ENCODE peak calls at places on chromosomes 16 and 17, in four cellular contexts. One of them, this sample, is unnamed.

GRCh38 chr16:89051521-89052166 is 42.0 kb upstream of the ACSF3 start:
- DNase-seq in AG04450: no peak
- DNase-seq in NB4: no peak
- DNase-seq in HFF-Myc: no peak
- DNase-seq in this sample: no peak

GRCh38 chr16:55384848-55385247 is 60.8 kb downstream of the IRX6 start:
- DNase-seq in AG04450: no peak
- DNase-seq in HFF-Myc: no peak
- DNase-seq in NB4: no peak
- DNase-seq in this sample: no peak

GRCh38 chr17:57612202-57613071 is 132.7 kb downstream of the CCDC182 start:
- DNase-seq in HFF-Myc: no peak
- DNase-seq in NB4: no peak
- DNase-seq in AG04450: no peak
- DNase-seq in this sample: no peak

GRCh38 chr16:3879258-3879886 is 1.1 kb downstream of the CREBBP start:
- DNase-seq in NB4: peak
- DNase-seq in HFF-Myc: no peak
- DNase-seq in AG04450: no peak
- DNase-seq in this sample: no peak

GRCh38 chr16:87667946-87668345 is 65.6 kb downstream of the JPH3 start:
- DNase-seq in HFF-Myc: no peak
- DNase-seq in NB4: no peak
- DNase-seq in AG04450: no peak
- DNase-seq in this sample: no peak

GRCh38 chr16:282944-283744 is at the start of gene PDIA2:
- DNase-seq in NB4: no peak
- DNase-seq in AG04450: no peak
- DNase-seq in HFF-Myc: no peak
- DNase-seq in this sample: no peak

GRCh38 chr16:55651841-55652824 is 3.7 kb upstream of the SLC6A2 start:
- DNase-seq in NB4: peak
- DNase-seq in AG04450: no peak
- DNase-seq in HFF-Myc: no peak
- DNase-seq in this sample: no peak

GRCh38 chr16:48511716-48512115 is 98.3 kb downstream of the N4BP1 start:
- DNase-seq in AG04450: no peak
- DNase-seq in NB4: no peak
- DNase-seq in HFF-Myc: no peak
- DNase-seq in this sample: no peak

GRCh38 chr17:41522301-41523224 is 3.9 kb upstream of the KRT15 start:
- DNase-seq in AG04450: no peak
- DNase-seq in HFF-Myc: no peak
- DNase-seq in NB4: no peak
- DNase-seq in this sample: no peak

GRCh38 chr17:32331243-32332040 is 10.5 kb downstream of the C17orf75 start:
- DNase-seq in NB4: peak
- DNase-seq in AG04450: no peak
- DNase-seq in HFF-Myc: no peak
- DNase-seq in this sample: no peak

GRCh38 chr16:24610421-24610765 is 71.0 kb downstream of the RBBP6 start:
- DNase-seq in NB4: peak
- DNase-seq in AG04450: no peak
- DNase-seq in HFF-Myc: no peak
- DNase-seq in this sample: peak

GRCh38 chr16:86929149-86929871 is 351.0 kb downstream of the FOXL1 start:
- DNase-seq in AG04450: peak
- DNase-seq in NB4: peak
- DNase-seq in HFF-Myc: no peak
- DNase-seq in this sample: peak

GRCh38 chr16:24036614-24037013 is 200.8 kb downstream of the PRKCB start:
- DNase-seq in HFF-Myc: peak
- DNase-seq in AG04450: no peak
- DNase-seq in NB4: peak
- DNase-seq in this sample: peak

GRCh38 chr17:83162035-83162745 is 82.8 kb downstream of the METRNL start:
- DNase-seq in HFF-Myc: no peak
- DNase-seq in NB4: no peak
- DNase-seq in AG04450: no peak
- DNase-seq in this sample: no peak

GRCh38 chr16:14475370-14476139 is 154.5 kb downstream of the PARN start:
- DNase-seq in NB4: no peak
- DNase-seq in AG04450: no peak
- DNase-seq in HFF-Myc: no peak
- DNase-seq in this sample: no peak

GRCh38 chr16:15865742-15866141 is 8.9 kb upstream of the MYH11 start:
- DNase-seq in HFF-Myc: no peak
- DNase-seq in AG04450: no peak
- DNase-seq in NB4: no peak
- DNase-seq in this sample: peak

GRCh38 chr16:28513484-28514181 is 7.0 kb upstream of the IL27 start:
- DNase-seq in NB4: no peak
- DNase-seq in HFF-Myc: no peak
- DNase-seq in AG04450: no peak
- DNase-seq in this sample: no peak

GRCh38 chr17:47895254-47895855 is 681 bp upstream of the SP2 start:
- DNase-seq in HFF-Myc: no peak
- DNase-seq in NB4: peak
- DNase-seq in AG04450: no peak
- DNase-seq in this sample: no peak

GRCh38 chr17:56891751-56892150 is 22.1 kb downstream of the TRIM25 start:
- DNase-seq in NB4: peak
- DNase-seq in HFF-Myc: no peak
- DNase-seq in AG04450: no peak
- DNase-seq in this sample: no peak

GRCh38 chr16:25210758-25211157 is 6.0 kb upstream of the AQP8 start:
- DNase-seq in HFF-Myc: peak
- DNase-seq in NB4: peak
- DNase-seq in AG04450: peak
- DNase-seq in this sample: peak

GRCh38 chr17:80045703-80046102 is 9.3 kb downstream of the CCDC40 start:
- DNase-seq in HFF-Myc: no peak
- DNase-seq in NB4: no peak
- DNase-seq in AG04450: no peak
- DNase-seq in this sample: no peak

GRCh38 chr16:91484-91883 is 13.5 kb downstream of the MPG start:
- DNase-seq in NB4: no peak
- DNase-seq in HFF-Myc: no peak
- DNase-seq in AG04450: no peak
- DNase-seq in this sample: no peak

GRCh38 chr16:23642246-23642774 is 1.0 kb downstream of the DCTN5 start:
- DNase-seq in HFF-Myc: no peak
- DNase-seq in AG04450: no peak
- DNase-seq in NB4: no peak
- DNase-seq in this sample: no peak

DNA sequence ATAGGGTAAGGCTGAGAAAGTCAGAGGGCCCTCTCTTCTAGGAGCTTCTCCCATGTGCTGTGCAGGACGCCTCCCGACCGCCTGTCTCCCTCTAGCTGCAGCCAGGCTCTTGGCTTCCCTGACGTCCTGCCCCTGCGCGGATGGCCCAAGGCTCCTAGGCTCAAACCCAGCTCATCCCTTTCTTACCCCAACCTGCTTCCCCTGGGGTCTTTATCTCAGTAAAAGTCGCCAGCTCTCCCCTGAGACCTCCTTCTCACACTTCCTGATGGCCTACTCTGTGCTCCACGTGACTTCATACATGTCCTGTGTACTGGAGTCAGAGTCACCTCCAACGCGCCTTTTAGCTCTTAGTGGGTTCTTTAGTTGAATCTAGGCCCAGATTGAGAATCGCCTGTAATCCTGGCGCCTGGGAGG is 1.1 kb upstream of the ZNF747 start:
- DNase-seq in HFF-Myc: no peak
- DNase-seq in AG04450: no peak
- DNase-seq in NB4: peak
- DNase-seq in this sample: no peak
- TF ChIP-seq CTCF in HFF-Myc: peak
- TF ChIP-seq CTCF in AG04450: peak
- TF ChIP-seq CTCF in NB4: peak
- TF ChIP-seq CTCF in this sample: peak

GRCh38 chr17:67442787-67443624 is 65.9 kb downstream of the PITPNC1 start:
- DNase-seq in AG04450: no peak
- DNase-seq in HFF-Myc: no peak
- DNase-seq in NB4: no peak
- DNase-seq in this sample: peak
- H3K4me3 ChIP-seq in AG04450: no peak
- H3K4me3 ChIP-seq in HFF-Myc: peak
- H3K4me3 ChIP-seq in NB4: no peak
- H3K4me3 ChIP-seq in this sample: no peak

GRCh38 chr17:14341866-14342265 is 41.0 kb downstream of the HS3ST3B1 start:
- DNase-seq in HFF-Myc: no peak
- DNase-seq in NB4: no peak
- DNase-seq in AG04450: no peak
- DNase-seq in this sample: no peak
- TF ChIP-seq CTCF in HFF-Myc: no peak
- TF ChIP-seq CTCF in NB4: no peak
- TF ChIP-seq CTCF in AG04450: no peak
- TF ChIP-seq CTCF in this sample: no peak

GRCh38 chr16:31475949-31476304 is 4.0 kb downstream of the TGFB1I1 start:
- DNase-seq in AG04450: no peak
- DNase-seq in HFF-Myc: no peak
- DNase-seq in NB4: peak
- DNase-seq in this sample: no peak

GRCh38 chr16:31474173-31474714 is 2.3 kb downstream of the TGFB1I1 start:
- DNase-seq in AG04450: peak
- DNase-seq in HFF-Myc: no peak
- DNase-seq in NB4: peak
- DNase-seq in this sample: peak

GRCh38 chr16:31474778-31475738 is 3.1 kb downstream of the TGFB1I1 start:
- DNase-seq in HFF-Myc: no peak
- DNase-seq in AG04450: no peak
- DNase-seq in NB4: no peak
- DNase-seq in this sample: no peak

GRCh38 chr16:31477220-31478216 is 5.4 kb upstream of the SLC5A2 start:
- DNase-seq in AG04450: no peak
- DNase-seq in NB4: peak
- DNase-seq in HFF-Myc: no peak
- DNase-seq in this sample: no peak

DNA sequence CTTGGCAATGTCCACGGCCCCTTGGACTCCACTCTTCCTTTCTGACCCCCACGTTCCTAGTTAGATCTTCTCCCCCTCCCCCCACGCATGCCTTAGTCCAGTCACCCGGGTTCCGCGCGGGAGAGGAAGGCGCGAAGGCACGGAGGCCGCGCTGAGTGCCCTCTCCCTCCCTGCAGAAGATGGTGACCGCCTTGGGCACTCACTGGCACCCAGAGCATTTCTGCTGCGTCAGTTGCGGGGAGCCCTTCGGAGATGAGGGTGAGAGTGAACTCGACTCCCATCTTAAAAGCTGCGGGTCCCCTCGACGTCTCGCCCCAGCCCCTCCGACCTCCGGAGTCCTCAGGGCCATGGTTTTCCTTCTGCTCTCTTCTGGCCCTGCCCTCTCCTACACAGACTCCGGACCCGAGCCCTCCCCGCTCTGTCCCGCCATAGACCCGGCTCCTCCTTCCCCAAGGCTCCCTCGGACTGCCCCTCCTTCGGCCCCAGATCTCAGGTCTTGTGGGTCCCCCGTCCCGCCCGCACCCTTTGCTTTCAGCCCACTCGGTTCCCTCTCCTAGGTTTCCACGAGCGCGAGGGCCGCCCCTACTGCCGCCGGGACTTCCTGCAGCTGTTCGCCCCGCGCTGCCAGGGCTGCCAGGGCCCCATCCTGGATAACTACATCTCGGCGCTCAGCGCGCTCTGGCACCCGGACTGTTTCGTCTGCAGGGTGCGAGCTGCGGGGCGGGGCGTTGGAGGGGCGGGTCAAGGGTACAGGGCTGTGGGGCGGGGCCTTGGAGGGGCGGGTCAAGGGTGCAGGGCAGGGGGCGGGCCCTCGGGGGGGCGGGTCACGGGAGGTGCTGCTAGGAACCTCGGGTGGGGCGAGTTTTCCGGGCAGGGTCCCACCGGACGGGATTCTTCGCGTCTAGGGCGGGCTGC is 4.6 kb downstream of the TGFB1I1 start:
- DNase-seq in NB4: peak
- DNase-seq in AG04450: no peak
- DNase-seq in HFF-Myc: no peak
- DNase-seq in this sample: no peak
- H3K4me3 ChIP-seq in NB4: peak
- H3K4me3 ChIP-seq in AG04450: no peak
- H3K4me3 ChIP-seq in HFF-Myc: no peak
- H3K4me3 ChIP-seq in this sample: no peak